ENCODE peak calls at places on chromosomes 6 and 20, in ten cellular contexts. D is occipital lobe, W is amniotic stem cell, K is anterior cingulate cortex, Q is DMS153, J is adrenal gland, U is heart right ventricle, Y is EL, I is LoVo, B is fibroblast of the conjunctiva. T is an unnamed sample.

GRCh38 chr20:4683261-4683660 is 38.4 kb upstream of the PRND start:
- DNase-seq in D (no peak), W (no peak), K (no peak), Q (no peak), J (no peak), U (no peak), Y (no peak), I (no peak), B (no peak), T (no peak)

GRCh38 chr6:51283723-51284122 is 465.1 kb downstream of the TFAP2B start:
- DNase-seq in D (no peak), W (no peak), K (no peak), Q (no peak), J (no peak), U (no peak), Y (no peak), I (no peak), B (no peak), T (no peak)

GRCh38 chr6:157632821-157633220 is 190.2 kb upstream of the SNX9 start:
- DNase-seq in D (peak), W (peak), K (no peak), Q (no peak), J (no peak), U (no peak), Y (peak), I (no peak), B (peak), T (peak)

GRCh38 chr20:34575756-34576155 is 17.2 kb downstream of the MAP1LC3A start:
- DNase-seq in D (no peak), W (no peak), K (no peak), Q (no peak), J (no peak), U (no peak), Y (no peak), I (no peak), B (no peak), T (no peak)

GRCh38 chr6:12136905-12137304 is 124.8 kb downstream of the HIVEP1 start:
- DNase-seq in D (no peak), W (no peak), K (no peak), Q (no peak), J (no peak), U (no peak), Y (peak), I (no peak), B (no peak), T (no peak)

GRCh38 chr20:19918965-19919329 is 98.2 kb upstream of the NAA20 start:
- DNase-seq in D (no peak), W (no peak), K (no peak), Q (no peak), J (no peak), U (no peak), Y (no peak), I (no peak), B (no peak), T (no peak)

GRCh38 chr6:157219201-157220200 is 103.8 kb downstream of the TMEM242 start:
- DNase-seq in D (no peak), W (no peak), K (no peak), Q (no peak), J (no peak), U (no peak), Y (peak), I (no peak), B (no peak), T (no peak)

GRCh38 chr6:44594471-44594870 is 207.0 kb downstream of the CDC5L start:
- DNase-seq in D (no peak), W (no peak), K (no peak), Q (no peak), J (no peak), U (no peak), Y (no peak), I (no peak), B (no peak), T (no peak)

GRCh38 chr6:21186479-21187055 is 407.0 kb upstream of the SOX4 start:
- DNase-seq in D (no peak), W (no peak), K (no peak), Q (no peak), J (no peak), U (no peak), Y (peak), I (no peak), B (no peak), T (no peak)

GRCh38 chr6:147467891-147468290 is 40.6 kb upstream of the SAMD5 start:
- DNase-seq in D (no peak), W (no peak), K (no peak), Q (no peak), J (no peak), U (no peak), Y (no peak), I (no peak), B (no peak), T (no peak)

GRCh38 chr6:119620846-119621570 is 271.4 kb upstream of the MAN1A1 start:
- DNase-seq in D (no peak), W (peak), K (no peak), Q (no peak), J (no peak), U (no peak), Y (peak), I (peak), B (peak), T (peak)

GRCh38 chr20:2955257-2955950 is 82.1 kb downstream of the PTPRA start:
- DNase-seq in D (no peak), W (no peak), K (peak), Q (no peak), J (no peak), U (no peak), Y (no peak), I (no peak), B (no peak), T (no peak)

GRCh38 chr6:19554356-19555225 is 282.6 kb upstream of the ID4 start:
- DNase-seq in D (peak), W (no peak), K (no peak), Q (peak), J (no peak), U (no peak), Y (no peak), I (no peak), B (no peak), T (no peak)

GRCh38 chr6:41647061-41647511 is 8.8 kb downstream of the MDFI start:
- DNase-seq in D (no peak), W (no peak), K (no peak), Q (no peak), J (peak), U (no peak), Y (no peak), I (no peak), B (no peak), T (no peak)

GRCh38 chr20:58921564-58921963 is 59.5 kb upstream of the NELFCD start:
- DNase-seq in D (no peak), W (no peak), K (no peak), Q (no peak), J (no peak), U (no peak), Y (no peak), I (no peak), B (no peak), T (no peak)

T was measured in NCI-H226.